ENCODE peak calls at places on chromosome 13, in nine cellular contexts. One of them, this sample, is unnamed.

GRCh38 chr13:69948016-69948415 is 159.6 kb upstream of the ATXN8OS start:
- DNase-seq in fibroblast of the aortic adventitia: no peak
- DNase-seq in AG09319: no peak
- DNase-seq in lower lobe of right lung: no peak
- DNase-seq in PC-3: no peak
- DNase-seq in WTC11: no peak
- DNase-seq in stromal cell of bone marrow: no peak
- DNase-seq in stimulated activated CD4-positive, alpha-beta T cell treated with anti-CD3 and anti-CD28 coated beads, TNF-alpha, amount 100 ng/mL, for 48 hours: no peak
- DNase-seq in RPMI7951: no peak
- DNase-seq in this sample: no peak

GRCh38 chr13:110015253-110015652 is 228.9 kb upstream of the IRS2 start:
- DNase-seq in fibroblast of the aortic adventitia: no peak
- DNase-seq in AG09319: no peak
- DNase-seq in lower lobe of right lung: no peak
- DNase-seq in PC-3: peak; percentile 93
- DNase-seq in WTC11: no peak
- DNase-seq in stromal cell of bone marrow: peak; percentile 15
- DNase-seq in stimulated activated CD4-positive, alpha-beta T cell treated with anti-CD3 and anti-CD28 coated beads, TNF-alpha, amount 100 ng/mL, for 48 hours: no peak
- DNase-seq in RPMI7951: peak; percentile 37
- DNase-seq in this sample: no peak

GRCh38 chr13:44921931-44922758 is 67.1 kb downstream of the NUFIP1 start:
- DNase-seq in fibroblast of the aortic adventitia: peak; percentile 97
- DNase-seq in AG09319: peak; percentile 57
- DNase-seq in lower lobe of right lung: no peak
- DNase-seq in PC-3: peak; percentile 91
- DNase-seq in WTC11: no peak
- DNase-seq in stromal cell of bone marrow: peak; percentile 98
- DNase-seq in stimulated activated CD4-positive, alpha-beta T cell treated with anti-CD3 and anti-CD28 coated beads, TNF-alpha, amount 100 ng/mL, for 48 hours: no peak
- DNase-seq in RPMI7951: peak; percentile 93
- DNase-seq in this sample: peak; percentile 79

GRCh38 chr13:77751513-77752456 is 54.3 kb downstream of the SLAIN1 start:
- DNase-seq in fibroblast of the aortic adventitia: peak; percentile 63
- DNase-seq in AG09319: peak; percentile 11
- DNase-seq in lower lobe of right lung: peak; percentile 42
- DNase-seq in PC-3: peak; percentile 66
- DNase-seq in WTC11: peak; percentile 22
- DNase-seq in stromal cell of bone marrow: peak; percentile 20
- DNase-seq in stimulated activated CD4-positive, alpha-beta T cell treated with anti-CD3 and anti-CD28 coated beads, TNF-alpha, amount 100 ng/mL, for 48 hours: peak; percentile 32
- DNase-seq in RPMI7951: peak; percentile 16
- DNase-seq in this sample: peak; percentile 3

GRCh38 chr13:85741017-85741416 is 58.2 kb downstream of the SLITRK6 start:
- DNase-seq in fibroblast of the aortic adventitia: no peak
- DNase-seq in AG09319: no peak
- DNase-seq in lower lobe of right lung: no peak
- DNase-seq in PC-3: peak; percentile 70
- DNase-seq in WTC11: no peak
- DNase-seq in stromal cell of bone marrow: no peak
- DNase-seq in stimulated activated CD4-positive, alpha-beta T cell treated with anti-CD3 and anti-CD28 coated beads, TNF-alpha, amount 100 ng/mL, for 48 hours: no peak
- DNase-seq in RPMI7951: no peak
- DNase-seq in this sample: no peak

GRCh38 chr13:68810660-68811059 is 1297.0 kb upstream of the ATXN8OS start:
- DNase-seq in fibroblast of the aortic adventitia: no peak
- DNase-seq in AG09319: no peak
- DNase-seq in lower lobe of right lung: no peak
- DNase-seq in PC-3: peak; percentile 6
- DNase-seq in WTC11: no peak
- DNase-seq in stromal cell of bone marrow: no peak
- DNase-seq in stimulated activated CD4-positive, alpha-beta T cell treated with anti-CD3 and anti-CD28 coated beads, TNF-alpha, amount 100 ng/mL, for 48 hours: no peak
- DNase-seq in RPMI7951: no peak
- DNase-seq in this sample: no peak

GRCh38 chr13:45700971-45701900 is 884 bp upstream of the CBY2 start:
- DNase-seq in fibroblast of the aortic adventitia: peak; percentile 5
- DNase-seq in AG09319: no peak
- DNase-seq in lower lobe of right lung: no peak
- DNase-seq in PC-3: no peak
- DNase-seq in WTC11: peak; percentile 36
- DNase-seq in stromal cell of bone marrow: no peak
- DNase-seq in stimulated activated CD4-positive, alpha-beta T cell treated with anti-CD3 and anti-CD28 coated beads, TNF-alpha, amount 100 ng/mL, for 48 hours: no peak
- DNase-seq in RPMI7951: no peak
- DNase-seq in this sample: no peak

GRCh38 chr13:113404723-113405471 is 41.0 kb upstream of the GRTP1 start:
- DNase-seq in fibroblast of the aortic adventitia: no peak
- DNase-seq in AG09319: no peak
- DNase-seq in lower lobe of right lung: no peak
- DNase-seq in PC-3: no peak
- DNase-seq in WTC11: no peak
- DNase-seq in stromal cell of bone marrow: no peak
- DNase-seq in stimulated activated CD4-positive, alpha-beta T cell treated with anti-CD3 and anti-CD28 coated beads, TNF-alpha, amount 100 ng/mL, for 48 hours: no peak
- DNase-seq in RPMI7951: no peak
- DNase-seq in this sample: no peak

GRCh38 chr13:49814551-49815270 is 22.2 kb upstream of the KPNA3 start:
- DNase-seq in fibroblast of the aortic adventitia: no peak
- DNase-seq in AG09319: no peak
- DNase-seq in lower lobe of right lung: no peak
- DNase-seq in PC-3: peak; percentile 27
- DNase-seq in WTC11: no peak
- DNase-seq in stromal cell of bone marrow: no peak
- DNase-seq in stimulated activated CD4-positive, alpha-beta T cell treated with anti-CD3 and anti-CD28 coated beads, TNF-alpha, amount 100 ng/mL, for 48 hours: no peak
- DNase-seq in RPMI7951: no peak
- DNase-seq in this sample: no peak

GRCh38 chr13:41827507-41828213 is 133.2 kb downstream of the VWA8 start:
- DNase-seq in fibroblast of the aortic adventitia: peak; percentile 93
- DNase-seq in AG09319: peak; percentile 50
- DNase-seq in lower lobe of right lung: no peak
- DNase-seq in PC-3: peak; percentile 88
- DNase-seq in WTC11: no peak
- DNase-seq in stromal cell of bone marrow: peak; percentile 91
- DNase-seq in stimulated activated CD4-positive, alpha-beta T cell treated with anti-CD3 and anti-CD28 coated beads, TNF-alpha, amount 100 ng/mL, for 48 hours: no peak
- DNase-seq in RPMI7951: peak; percentile 78
- DNase-seq in this sample: peak; percentile 87

GRCh38 chr13:83352391-83352790 is 529.9 kb downstream of the SLITRK1 start:
- DNase-seq in fibroblast of the aortic adventitia: peak; percentile 24
- DNase-seq in AG09319: no peak
- DNase-seq in lower lobe of right lung: no peak
- DNase-seq in PC-3: peak; percentile 62
- DNase-seq in WTC11: no peak
- DNase-seq in stromal cell of bone marrow: no peak
- DNase-seq in stimulated activated CD4-positive, alpha-beta T cell treated with anti-CD3 and anti-CD28 coated beads, TNF-alpha, amount 100 ng/mL, for 48 hours: no peak
- DNase-seq in RPMI7951: no peak
- DNase-seq in this sample: no peak

GRCh38 chr13:21234537-21234936 is 58.1 kb downstream of the MRPL57 start:
- DNase-seq in fibroblast of the aortic adventitia: peak; percentile 27
- DNase-seq in AG09319: no peak
- DNase-seq in lower lobe of right lung: no peak
- DNase-seq in PC-3: peak; percentile 50
- DNase-seq in WTC11: no peak
- DNase-seq in stromal cell of bone marrow: no peak
- DNase-seq in stimulated activated CD4-positive, alpha-beta T cell treated with anti-CD3 and anti-CD28 coated beads, TNF-alpha, amount 100 ng/mL, for 48 hours: no peak
- DNase-seq in RPMI7951: peak; percentile 53
- DNase-seq in this sample: no peak

GRCh38 chr13:94702181-94703041 is 9.9 kb downstream of the SOX21 start:
- DNase-seq in fibroblast of the aortic adventitia: no peak
- DNase-seq in AG09319: no peak
- DNase-seq in lower lobe of right lung: no peak
- DNase-seq in PC-3: no peak
- DNase-seq in WTC11: peak; percentile 31
- DNase-seq in stromal cell of bone marrow: no peak
- DNase-seq in stimulated activated CD4-positive, alpha-beta T cell treated with anti-CD3 and anti-CD28 coated beads, TNF-alpha, amount 100 ng/mL, for 48 hours: no peak
- DNase-seq in RPMI7951: no peak
- DNase-seq in this sample: no peak

GRCh38 chr13:44815507-44816074 is 173.7 kb downstream of the NUFIP1 start:
- DNase-seq in fibroblast of the aortic adventitia: peak; percentile 96
- DNase-seq in AG09319: peak; percentile 68
- DNase-seq in lower lobe of right lung: peak; percentile 45
- DNase-seq in PC-3: peak; percentile 91
- DNase-seq in WTC11: no peak
- DNase-seq in stromal cell of bone marrow: peak; percentile 66
- DNase-seq in stimulated activated CD4-positive, alpha-beta T cell treated with anti-CD3 and anti-CD28 coated beads, TNF-alpha, amount 100 ng/mL, for 48 hours: peak; percentile 29
- DNase-seq in RPMI7951: peak; percentile 95
- DNase-seq in this sample: no peak

GRCh38 chr13:94967183-94968039 is 255.1 kb upstream of the SOX21 start:
- DNase-seq in fibroblast of the aortic adventitia: peak; percentile 8
- DNase-seq in AG09319: no peak
- DNase-seq in lower lobe of right lung: no peak
- DNase-seq in PC-3: peak; percentile 34
- DNase-seq in WTC11: peak; percentile 57
- DNase-seq in stromal cell of bone marrow: no peak
- DNase-seq in stimulated activated CD4-positive, alpha-beta T cell treated with anti-CD3 and anti-CD28 coated beads, TNF-alpha, amount 100 ng/mL, for 48 hours: peak; percentile 7
- DNase-seq in RPMI7951: no peak
- DNase-seq in this sample: no peak

GRCh38 chr13:100473493-100474044 is 115.0 kb downstream of the GGACT start:
- DNase-seq in fibroblast of the aortic adventitia: no peak
- DNase-seq in AG09319: no peak
- DNase-seq in lower lobe of right lung: no peak
- DNase-seq in PC-3: no peak
- DNase-seq in WTC11: no peak
- DNase-seq in stromal cell of bone marrow: no peak
- DNase-seq in stimulated activated CD4-positive, alpha-beta T cell treated with anti-CD3 and anti-CD28 coated beads, TNF-alpha, amount 100 ng/mL, for 48 hours: no peak
- DNase-seq in RPMI7951: no peak
- DNase-seq in this sample: no peak

GRCh38 chr13:54884645-54885044 is 1856.0 kb downstream of the OLFM4 start:
- DNase-seq in fibroblast of the aortic adventitia: no peak
- DNase-seq in AG09319: no peak
- DNase-seq in lower lobe of right lung: no peak
- DNase-seq in PC-3: no peak
- DNase-seq in WTC11: no peak
- DNase-seq in stromal cell of bone marrow: no peak
- DNase-seq in stimulated activated CD4-positive, alpha-beta T cell treated with anti-CD3 and anti-CD28 coated beads, TNF-alpha, amount 100 ng/mL, for 48 hours: no peak
- DNase-seq in RPMI7951: no peak
- DNase-seq in this sample: no peak

GRCh38 chr13:83286737-83287136 is 595.5 kb downstream of the SLITRK1 start:
- DNase-seq in fibroblast of the aortic adventitia: no peak
- DNase-seq in AG09319: no peak
- DNase-seq in lower lobe of right lung: no peak
- DNase-seq in PC-3: peak; percentile 48
- DNase-seq in WTC11: no peak
- DNase-seq in stromal cell of bone marrow: no peak
- DNase-seq in stimulated activated CD4-positive, alpha-beta T cell treated with anti-CD3 and anti-CD28 coated beads, TNF-alpha, amount 100 ng/mL, for 48 hours: no peak
- DNase-seq in RPMI7951: no peak
- DNase-seq in this sample: no peak

GRCh38 chr13:31955745-31956144 is 75.8 kb upstream of the FRY start:
- DNase-seq in fibroblast of the aortic adventitia: no peak
- DNase-seq in AG09319: no peak
- DNase-seq in lower lobe of right lung: no peak
- DNase-seq in PC-3: no peak
- DNase-seq in WTC11: no peak
- DNase-seq in stromal cell of bone marrow: no peak
- DNase-seq in stimulated activated CD4-positive, alpha-beta T cell treated with anti-CD3 and anti-CD28 coated beads, TNF-alpha, amount 100 ng/mL, for 48 hours: no peak
- DNase-seq in RPMI7951: no peak
- DNase-seq in this sample: no peak

GRCh38 chr13:111153977-111154332 is 38.8 kb downstream of the ARHGEF7 start:
- DNase-seq in fibroblast of the aortic adventitia: no peak
- DNase-seq in AG09319: no peak
- DNase-seq in lower lobe of right lung: no peak
- DNase-seq in PC-3: peak; percentile 23
- DNase-seq in WTC11: no peak
- DNase-seq in stromal cell of bone marrow: no peak
- DNase-seq in stimulated activated CD4-positive, alpha-beta T cell treated with anti-CD3 and anti-CD28 coated beads, TNF-alpha, amount 100 ng/mL, for 48 hours: peak; percentile 44
- DNase-seq in RPMI7951: peak; percentile 45
- DNase-seq in this sample: no peak

GRCh38 chr13:46278474-46278873 is 66.7 kb downstream of the LRRC63 start:
- DNase-seq in fibroblast of the aortic adventitia: no peak
- DNase-seq in AG09319: no peak
- DNase-seq in lower lobe of right lung: no peak
- DNase-seq in PC-3: no peak
- DNase-seq in WTC11: peak; percentile 16
- DNase-seq in stromal cell of bone marrow: no peak
- DNase-seq in stimulated activated CD4-positive, alpha-beta T cell treated with anti-CD3 and anti-CD28 coated beads, TNF-alpha, amount 100 ng/mL, for 48 hours: no peak
- DNase-seq in RPMI7951: no peak
- DNase-seq in this sample: no peak

GRCh38 chr13:112105244-112105681 is 38.3 kb downstream of the SOX1 start:
- DNase-seq in fibroblast of the aortic adventitia: no peak
- DNase-seq in AG09319: no peak
- DNase-seq in lower lobe of right lung: no peak
- DNase-seq in PC-3: no peak
- DNase-seq in WTC11: no peak
- DNase-seq in stromal cell of bone marrow: no peak
- DNase-seq in stimulated activated CD4-positive, alpha-beta T cell treated with anti-CD3 and anti-CD28 coated beads, TNF-alpha, amount 100 ng/mL, for 48 hours: no peak
- DNase-seq in RPMI7951: no peak
- DNase-seq in this sample: no peak

GRCh38 chr13:44212633-44213387 is 160.8 kb upstream of the SERP2 start:
- DNase-seq in fibroblast of the aortic adventitia: peak; percentile 96
- DNase-seq in AG09319: no peak
- DNase-seq in lower lobe of right lung: no peak
- DNase-seq in PC-3: no peak
- DNase-seq in WTC11: no peak
- DNase-seq in stromal cell of bone marrow: no peak
- DNase-seq in stimulated activated CD4-positive, alpha-beta T cell treated with anti-CD3 and anti-CD28 coated beads, TNF-alpha, amount 100 ng/mL, for 48 hours: no peak
- DNase-seq in RPMI7951: no peak
- DNase-seq in this sample: no peak

GRCh38 chr13:81987159-81987558 is 1646.2 kb upstream of the SPRY2 start:
- DNase-seq in fibroblast of the aortic adventitia: no peak
- DNase-seq in AG09319: no peak
- DNase-seq in lower lobe of right lung: no peak
- DNase-seq in PC-3: no peak
- DNase-seq in WTC11: no peak
- DNase-seq in stromal cell of bone marrow: no peak
- DNase-seq in stimulated activated CD4-positive, alpha-beta T cell treated with anti-CD3 and anti-CD28 coated beads, TNF-alpha, amount 100 ng/mL, for 48 hours: no peak
- DNase-seq in RPMI7951: no peak
- DNase-seq in this sample: no peak

GRCh38 chr13:73228546-73228945 is 169.7 kb downstream of the KLF5 start:
- DNase-seq in fibroblast of the aortic adventitia: peak; percentile 10
- DNase-seq in AG09319: no peak
- DNase-seq in lower lobe of right lung: no peak
- DNase-seq in PC-3: peak; percentile 40
- DNase-seq in WTC11: no peak
- DNase-seq in stromal cell of bone marrow: no peak
- DNase-seq in stimulated activated CD4-positive, alpha-beta T cell treated with anti-CD3 and anti-CD28 coated beads, TNF-alpha, amount 100 ng/mL, for 48 hours: no peak
- DNase-seq in RPMI7951: peak; percentile 24
- DNase-seq in this sample: no peak

GRCh38 chr13:62357887-62358645 is 942.4 kb upstream of the PCDH20 start:
- DNase-seq in fibroblast of the aortic adventitia: no peak
- DNase-seq in AG09319: peak; percentile 2
- DNase-seq in lower lobe of right lung: no peak
- DNase-seq in PC-3: peak; percentile 62
- DNase-seq in WTC11: peak; percentile 64
- DNase-seq in stromal cell of bone marrow: peak; percentile 1
- DNase-seq in stimulated activated CD4-positive, alpha-beta T cell treated with anti-CD3 and anti-CD28 coated beads, TNF-alpha, amount 100 ng/mL, for 48 hours: no peak
- DNase-seq in RPMI7951: peak; percentile 1
- DNase-seq in this sample: peak; percentile 1

GRCh38 chr13:30690282-30691188 is 44.8 kb upstream of the ALOX5AP start:
- DNase-seq in fibroblast of the aortic adventitia: peak; percentile 98
- DNase-seq in AG09319: peak; percentile 82
- DNase-seq in lower lobe of right lung: peak; percentile 83
- DNase-seq in PC-3: peak; percentile 23
- DNase-seq in WTC11: no peak
- DNase-seq in stromal cell of bone marrow: peak; percentile 80
- DNase-seq in stimulated activated CD4-positive, alpha-beta T cell treated with anti-CD3 and anti-CD28 coated beads, TNF-alpha, amount 100 ng/mL, for 48 hours: no peak
- DNase-seq in RPMI7951: peak; percentile 95
- DNase-seq in this sample: peak; percentile 94

GRCh38 chr13:48978942-48979601 is 3.4 kb downstream of the FNDC3A start:
- DNase-seq in fibroblast of the aortic adventitia: peak; percentile 51
- DNase-seq in AG09319: no peak
- DNase-seq in lower lobe of right lung: no peak
- DNase-seq in PC-3: no peak
- DNase-seq in WTC11: no peak
- DNase-seq in stromal cell of bone marrow: no peak
- DNase-seq in stimulated activated CD4-positive, alpha-beta T cell treated with anti-CD3 and anti-CD28 coated beads, TNF-alpha, amount 100 ng/mL, for 48 hours: no peak
- DNase-seq in RPMI7951: no peak
- DNase-seq in this sample: no peak

GRCh38 chr13:45364876-45365557 is 24.0 kb upstream of the TPT1 start:
- DNase-seq in fibroblast of the aortic adventitia: no peak
- DNase-seq in AG09319: no peak
- DNase-seq in lower lobe of right lung: no peak
- DNase-seq in PC-3: no peak
- DNase-seq in WTC11: no peak
- DNase-seq in stromal cell of bone marrow: no peak
- DNase-seq in stimulated activated CD4-positive, alpha-beta T cell treated with anti-CD3 and anti-CD28 coated beads, TNF-alpha, amount 100 ng/mL, for 48 hours: no peak
- DNase-seq in RPMI7951: no peak
- DNase-seq in this sample: no peak

GRCh38 chr13:85833938-85834337 is 34.7 kb upstream of the SLITRK6 start:
- DNase-seq in fibroblast of the aortic adventitia: no peak
- DNase-seq in AG09319: no peak
- DNase-seq in lower lobe of right lung: no peak
- DNase-seq in PC-3: no peak
- DNase-seq in WTC11: no peak
- DNase-seq in stromal cell of bone marrow: no peak
- DNase-seq in stimulated activated CD4-positive, alpha-beta T cell treated with anti-CD3 and anti-CD28 coated beads, TNF-alpha, amount 100 ng/mL, for 48 hours: no peak
- DNase-seq in RPMI7951: no peak
- DNase-seq in this sample: no peak

GRCh38 chr13:75368167-75368566 is 113.8 kb downstream of the TBC1D4 start:
- DNase-seq in fibroblast of the aortic adventitia: peak; percentile 99
- DNase-seq in AG09319: peak; percentile 68
- DNase-seq in lower lobe of right lung: no peak
- DNase-seq in PC-3: peak; percentile 65
- DNase-seq in WTC11: no peak
- DNase-seq in stromal cell of bone marrow: peak; percentile 96
- DNase-seq in stimulated activated CD4-positive, alpha-beta T cell treated with anti-CD3 and anti-CD28 coated beads, TNF-alpha, amount 100 ng/mL, for 48 hours: no peak
- DNase-seq in RPMI7951: peak; percentile 86
- DNase-seq in this sample: peak; percentile 82